ENCODE peak calls at places on chromosomes 11 and 22, in ten cellular contexts. P, R, D, V, O, Y, K, Z, F and M are unnamed samples.
A peak's percentile ranks its signal among the peaks of the same experiment; 100 is the strongest.

GRCh38 chr11:66619080-66619554 is 2.7 kb downstream of the RBM14 start:
- DNase-seq in P (no peak), R (no peak), D (no peak), V (no peak), O (no peak), Y (peak; percentile 79), K (no peak), Z (peak; percentile 58), F (peak; percentile 15), M (peak; percentile 24)

GRCh38 chr11:132463941-132464340 is 1068.4 kb downstream of the OPCML start:
- DNase-seq in P (no peak), R (no peak), D (no peak), V (no peak), O (no peak), Y (no peak), K (no peak), Z (no peak), F (peak; percentile 42), M (no peak)

GRCh38 chr22:44353063-44353440 is 40.3 kb upstream of the SHISAL1 start:
- DNase-seq in P (peak; percentile 47), R (no peak), D (no peak), V (no peak), O (no peak), Y (no peak), K (no peak), Z (no peak), F (no peak), M (no peak)

GRCh38 chr22:37210041-37210803 is 2.1 kb downstream of the SSTR3 start:
- DNase-seq in P (no peak), R (no peak), D (no peak), V (no peak), O (no peak), Y (no peak), K (no peak), Z (no peak), F (no peak), M (no peak)

GRCh38 chr22:36156515-36157419 is 3.8 kb downstream of the APOL3 start:
- DNase-seq in P (no peak), R (peak; percentile 82), D (no peak), V (peak; percentile 59), O (no peak), Y (peak; percentile 86), K (peak; percentile 47), Z (peak; percentile 25), F (peak; percentile 96), M (no peak)

GRCh38 chr11:129278586-129279319 is 86.6 kb upstream of the ARHGAP32 start:
- DNase-seq in P (peak; percentile 82), R (peak; percentile 29), D (no peak), V (no peak), O (peak; percentile 21), Y (no peak), K (no peak), Z (peak; percentile 28), F (peak; percentile 68), M (no peak)

GRCh38 chr11:44033856-44034255 is 13.9 kb upstream of the ACCSL start:
- DNase-seq in P (no peak), R (no peak), D (peak; percentile 24), V (no peak), O (no peak), Y (no peak), K (no peak), Z (no peak), F (no peak), M (no peak)

GRCh38 chr11:45211732-45212131 is 65.3 kb downstream of the PRDM11 start:
- DNase-seq in P (no peak), R (no peak), D (no peak), V (no peak), O (no peak), Y (no peak), K (no peak), Z (no peak), F (peak; percentile 8), M (no peak)

DNA sequence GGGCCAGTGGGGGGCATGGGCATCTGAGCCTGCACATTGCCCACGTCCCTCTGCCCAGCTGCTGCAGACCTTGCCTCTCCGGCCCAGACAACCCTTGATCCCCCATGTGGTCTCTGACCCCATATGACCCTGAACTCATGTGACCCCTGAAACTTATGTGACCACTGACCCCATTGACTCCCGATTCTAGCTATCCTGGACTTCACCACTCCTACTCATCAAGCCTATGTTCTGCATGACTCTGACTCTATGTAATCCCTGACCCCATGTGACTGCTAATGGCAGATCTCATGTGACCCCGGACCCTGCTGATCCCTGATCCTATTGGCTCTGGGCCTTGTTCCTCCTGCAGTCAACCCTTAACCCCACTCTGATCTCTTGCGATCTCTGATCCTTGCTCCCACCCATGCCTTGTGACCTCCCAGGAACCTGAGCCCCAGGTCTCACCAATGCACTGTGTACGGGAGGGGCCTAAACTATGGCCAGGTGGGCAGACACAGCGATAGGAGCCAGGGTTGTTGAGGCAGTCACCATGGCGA is 5.7 kb downstream of the LTBP3 start:
- DNase-seq in P (no peak), R (no peak), D (no peak), V (no peak), O (no peak), Y (no peak), K (no peak), Z (no peak), F (no peak), M (no peak)
- TF ChIP-seq CTCF in P (no peak), R (no peak), D (no peak), V (peak; percentile 7), O (no peak), Y (no peak), K (no peak), Z (no peak), F (no peak), M (no peak)

DNA sequence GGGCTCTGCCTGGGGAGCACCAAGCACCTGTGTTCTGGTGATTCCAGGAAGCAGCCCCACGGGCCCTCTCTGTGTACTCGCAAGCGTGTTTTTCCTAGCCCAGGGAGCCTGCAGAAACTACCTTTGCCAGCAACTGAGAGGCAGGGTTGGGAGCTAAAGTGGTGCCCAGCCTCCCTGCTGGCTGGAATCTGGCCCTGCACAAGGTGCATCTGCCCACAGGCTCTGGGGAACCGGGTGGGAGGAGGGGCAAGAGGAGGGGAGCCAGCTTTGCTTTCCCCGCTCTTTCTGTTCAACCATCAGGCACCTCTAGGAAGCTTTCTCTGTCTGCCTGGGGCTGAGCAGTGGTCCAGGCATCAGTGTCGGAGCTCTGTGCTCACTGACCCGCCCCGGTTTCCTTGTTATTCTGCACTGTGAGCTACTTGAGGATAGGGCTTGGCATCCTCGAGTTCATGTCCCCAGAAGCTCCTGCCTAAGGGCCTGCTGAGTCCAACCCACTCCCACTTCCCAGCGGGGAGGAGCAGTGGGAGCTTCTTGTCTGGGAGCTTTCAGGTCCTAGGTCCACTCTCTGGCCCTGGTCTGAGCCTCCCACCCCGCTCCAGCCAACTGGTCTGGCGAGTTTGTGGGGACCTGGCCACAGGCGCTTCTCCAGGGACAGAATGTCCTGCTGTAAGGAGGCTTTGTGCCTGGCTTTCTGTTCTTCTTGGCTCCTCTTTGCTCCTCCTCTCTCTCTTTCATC is 14.9 kb downstream of the DAGLA start:
- DNase-seq in P (peak; percentile 62), R (peak; percentile 58), D (no peak), V (no peak), O (no peak), Y (no peak), K (no peak), Z (no peak), F (peak; percentile 30), M (no peak)
- TF ChIP-seq CTCF in P (no peak), R (peak; percentile 45), D (peak; percentile 43), V (no peak), O (peak; percentile 49), Y (peak; percentile 33), K (no peak), Z (no peak), F (peak; percentile 12), M (no peak)

GRCh38 chr11:112302226-112302868 is 41.7 kb upstream of the PLET1 start:
- DNase-seq in P (no peak), R (no peak), D (no peak), V (no peak), O (no peak), Y (peak; percentile 52), K (no peak), Z (no peak), F (peak; percentile 58), M (no peak)

GRCh38 chr11:112300094-112300786 is 39.6 kb upstream of the PLET1 start:
- DNase-seq in P (no peak), R (peak; percentile 40), D (no peak), V (no peak), O (no peak), Y (no peak), K (no peak), Z (no peak), F (no peak), M (no peak)

GRCh38 chr11:112307617-112308016 is 47.0 kb upstream of the PLET1 start:
- DNase-seq in P (no peak), R (no peak), D (no peak), V (no peak), O (no peak), Y (no peak), K (no peak), Z (no peak), F (no peak), M (no peak)

GRCh38 chr11:112308651-112309050 is 48.0 kb upstream of the PLET1 start:
- DNase-seq in P (no peak), R (no peak), D (no peak), V (no peak), O (no peak), Y (no peak), K (no peak), Z (no peak), F (no peak), M (no peak)

DNA sequence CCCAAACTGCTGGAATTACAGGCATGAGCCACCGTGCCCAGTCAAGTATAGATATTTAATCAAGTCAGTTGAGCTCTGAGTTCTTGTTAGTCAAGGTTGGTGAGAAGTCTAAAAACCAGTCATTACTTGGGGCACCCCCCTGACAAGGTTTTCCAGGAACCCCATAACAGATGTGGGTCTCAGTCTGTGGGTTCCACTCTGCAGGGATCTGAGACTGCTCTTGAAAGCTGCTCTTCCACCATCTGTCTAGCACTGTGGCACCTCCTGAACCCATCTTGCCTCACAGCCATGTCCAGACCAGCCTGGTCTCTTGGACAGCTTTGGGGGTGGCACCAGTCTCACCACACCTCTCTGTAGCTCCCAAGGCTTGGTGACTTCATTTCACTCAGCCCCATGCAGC is 44.3 kb upstream of the PLET1 start:
- DNase-seq in P (no peak), R (no peak), D (no peak), V (no peak), O (no peak), Y (no peak), K (no peak), Z (no peak), F (no peak), M (no peak)
- TF ChIP-seq CTCF in P (no peak), R (no peak), D (no peak), V (no peak), O (no peak), Y (no peak), K (no peak), Z (no peak), F (no peak), M (no peak)

GRCh38 chr11:109036011-109036410 is 371.1 kb downstream of the DDX10 start:
- DNase-seq in P (no peak), R (no peak), D (no peak), V (no peak), O (no peak), Y (peak; percentile 36), K (no peak), Z (no peak), F (no peak), M (no peak)

GRCh38 chr11:109040303-109040702 is 375.4 kb downstream of the DDX10 start:
- DNase-seq in P (no peak), R (no peak), D (no peak), V (no peak), O (no peak), Y (no peak), K (no peak), Z (no peak), F (no peak), M (no peak)

GRCh38 chr11:109035261-109035660 is 370.4 kb downstream of the DDX10 start:
- DNase-seq in P (no peak), R (no peak), D (no peak), V (no peak), O (no peak), Y (no peak), K (no peak), Z (no peak), F (no peak), M (no peak)

GRCh38 chr11:109039611-109040010 is 374.7 kb downstream of the DDX10 start:
- DNase-seq in P (no peak), R (no peak), D (no peak), V (no peak), O (no peak), Y (peak; percentile 23), K (no peak), Z (no peak), F (no peak), M (no peak)

DNA sequence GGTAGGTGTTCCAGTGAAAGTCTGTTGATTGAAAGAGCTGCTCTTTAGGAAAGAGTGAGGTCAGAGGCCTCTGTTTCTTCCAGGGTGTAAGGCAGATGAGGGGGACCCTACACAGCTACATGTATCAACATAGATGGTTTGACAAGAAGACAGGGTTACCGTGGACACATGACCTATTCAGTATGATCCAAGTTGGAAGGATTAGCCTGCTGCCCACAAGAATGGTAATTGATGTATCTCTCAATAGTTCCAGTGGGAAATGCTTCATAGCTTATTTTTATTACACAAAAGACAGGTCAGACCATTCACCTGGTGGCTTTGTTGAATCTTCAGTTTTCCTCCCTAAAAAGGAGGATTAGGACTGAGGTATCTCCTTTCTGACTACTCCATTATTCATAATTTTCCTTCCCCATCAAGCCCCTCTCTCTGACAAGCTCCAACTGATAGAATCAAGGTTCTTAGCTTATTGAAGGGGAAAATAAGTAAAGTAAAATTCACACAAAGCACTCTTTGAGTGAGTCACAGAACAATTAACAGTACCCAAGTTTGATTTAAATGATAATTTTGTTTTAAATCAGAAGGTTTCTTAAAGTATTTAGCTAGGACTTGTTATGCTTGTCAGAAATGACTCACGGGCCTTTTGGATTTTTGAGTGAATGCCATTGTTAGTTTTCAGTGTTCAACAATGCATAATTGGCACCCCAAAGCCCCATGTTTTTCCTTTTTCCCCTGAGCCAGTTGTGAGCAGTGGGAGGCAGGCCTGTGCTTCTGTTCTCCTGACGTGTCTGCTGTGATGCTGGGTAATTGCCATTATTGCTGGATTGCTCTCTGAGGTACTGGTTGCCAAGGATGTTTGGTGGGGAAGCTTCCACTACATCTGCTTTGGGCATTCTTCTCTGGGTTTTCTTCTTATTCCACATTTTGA is 373.2 kb downstream of the DDX10 start:
- DNase-seq in P (no peak), R (no peak), D (no peak), V (no peak), O (no peak), Y (peak; percentile 97), K (no peak), Z (no peak), F (peak; percentile 74), M (peak; percentile 37)
- TF ChIP-seq CTCF in P (no peak), R (no peak), D (no peak), V (no peak), O (no peak), Y (peak; percentile 15), K (no peak), Z (no peak), F (no peak), M (no peak)